ENCODE peak calls at places on chromosomes 1 and 21, in eight cellular contexts. T is GM23338, B is suprapubic skin, V is esophagus muscularis mucosa, D is transverse colon, R is GM12878, A is HCT116, G is upper lobe of left lung. F is an unnamed sample.

GRCh38 chr1:52225174-52225573 is 83.3 kb downstream of the ZFYVE9 start:
- DNase-seq in T (peak), B (no peak), V (no peak), D (no peak), R (no peak), A (no peak), G (no peak), F (no peak)

GRCh38 chr1:11731719-11732283 is 4.1 kb upstream of the AGTRAP start:
- DNase-seq in T (peak), B (no peak), V (peak), D (peak), R (no peak), A (no peak), G (peak), F (peak)

GRCh38 chr1:37472994-37473393 is 1.4 kb upstream of the ZC3H12A start:
- DNase-seq in T (no peak), B (no peak), V (no peak), D (no peak), R (no peak), A (no peak), G (no peak), F (no peak)

GRCh38 chr1:83086346-83086745 is 912.6 kb downstream of the TTLL7 start:
- DNase-seq in T (no peak), B (no peak), V (no peak), D (no peak), R (no peak), A (no peak), G (no peak), F (no peak)

GRCh38 chr1:183019860-183020259 is 3.4 kb upstream of the LAMC1 start:
- DNase-seq in T (peak), B (no peak), V (no peak), D (no peak), R (no peak), A (no peak), G (no peak), F (no peak)

GRCh38 chr21:41241341-41241740 is 73.4 kb downstream of the BACE2 start:
- DNase-seq in T (no peak), B (no peak), V (no peak), D (no peak), R (no peak), A (no peak), G (no peak), F (no peak)

GRCh38 chr1:224201336-224201735 is 18.3 kb downstream of the DEGS1 start:
- DNase-seq in T (no peak), B (no peak), V (no peak), D (no peak), R (no peak), A (no peak), G (no peak), F (no peak)

GRCh38 chr1:101298663-101299062 is 61.8 kb downstream of the S1PR1 start:
- DNase-seq in T (no peak), B (no peak), V (no peak), D (no peak), R (no peak), A (no peak), G (no peak), F (no peak)

GRCh38 chr1:53765656-53766055 is 26.7 kb upstream of the GLIS1 start:
- DNase-seq in T (no peak), B (no peak), V (no peak), D (no peak), R (no peak), A (no peak), G (no peak), F (no peak)

GRCh38 chr1:116573388-116574100 is 2.7 kb upstream of the CD58 start:
- DNase-seq in T (no peak), B (no peak), V (peak), D (no peak), R (no peak), A (no peak), G (no peak), F (no peak)

GRCh38 chr1:10620776-10621175 is 146.0 kb downstream of the PEX14 start:
- DNase-seq in T (no peak), B (no peak), V (no peak), D (no peak), R (no peak), A (no peak), G (no peak), F (peak)

GRCh38 chr1:170765712-170766330 is 101.9 kb downstream of the PRRX1 start:
- DNase-seq in T (peak), B (no peak), V (no peak), D (no peak), R (no peak), A (peak), G (no peak), F (no peak)

GRCh38 chr1:231194843-231195516 is 33.1 kb downstream of the TRIM67 start:
- DNase-seq in T (no peak), B (no peak), V (no peak), D (no peak), R (no peak), A (no peak), G (peak), F (peak)

GRCh38 chr1:214715126-214715525 is 112.1 kb downstream of the CENPF start:
- DNase-seq in T (no peak), B (no peak), V (no peak), D (no peak), R (no peak), A (no peak), G (no peak), F (no peak)

GRCh38 chr1:160548960-160549664 is 26.1 kb upstream of the SLAMF6 start:
- DNase-seq in T (no peak), B (no peak), V (no peak), D (no peak), R (peak), A (no peak), G (no peak), F (no peak)

GRCh38 chr21:34762761-34763160 is 94.0 kb downstream of the CLIC6 start:
- DNase-seq in T (peak), B (no peak), V (no peak), D (no peak), R (no peak), A (no peak), G (no peak), F (no peak)

GRCh38 chr1:21539933-21540332 is 30.7 kb downstream of the ALPL start:
- DNase-seq in T (peak), B (peak), V (no peak), D (peak), R (no peak), A (peak), G (no peak), F (no peak)

GRCh38 chr1:82034812-82035211 is 234.1 kb downstream of the ADGRL2 start:
- DNase-seq in T (peak), B (no peak), V (no peak), D (no peak), R (no peak), A (no peak), G (no peak), F (no peak)

GRCh38 chr1:228455715-228456114 is 31.5 kb upstream of the RNF187 start:
- DNase-seq in T (no peak), B (no peak), V (no peak), D (no peak), R (no peak), A (no peak), G (no peak), F (no peak)
- TF ChIP-seq CTCF in T (peak), B (no peak), V (no peak), D (no peak), R (no peak), A (peak), G (no peak), F (no peak)

GRCh38 chr1:203668401-203668800 is 41.8 kb downstream of the ATP2B4 start:
- DNase-seq in T (no peak), B (no peak), V (no peak), D (no peak), R (no peak), A (no peak), G (no peak), F (no peak)

GRCh38 chr1:203666621-203667020 is 40.0 kb downstream of the ATP2B4 start:
- DNase-seq in T (no peak), B (no peak), V (no peak), D (no peak), R (no peak), A (no peak), G (no peak), F (no peak)

GRCh38 chr1:203669739-203670138 is 43.1 kb downstream of the ATP2B4 start:
- DNase-seq in T (no peak), B (no peak), V (no peak), D (no peak), R (no peak), A (peak), G (no peak), F (no peak)

GRCh38 chr1:203665986-203666385 is 39.4 kb downstream of the ATP2B4 start:
- DNase-seq in T (no peak), B (no peak), V (no peak), D (no peak), R (no peak), A (no peak), G (no peak), F (no peak)

GRCh38 chr1:203667616-203668015 is 41.0 kb downstream of the ATP2B4 start:
- DNase-seq in T (no peak), B (no peak), V (no peak), D (peak), R (no peak), A (no peak), G (no peak), F (no peak)
- TF ChIP-seq POLR2AphosphoS5 in T (no peak), B (no peak), V (peak), D (peak), R (no peak), A (no peak), G (no peak), F (no peak)

DNA sequence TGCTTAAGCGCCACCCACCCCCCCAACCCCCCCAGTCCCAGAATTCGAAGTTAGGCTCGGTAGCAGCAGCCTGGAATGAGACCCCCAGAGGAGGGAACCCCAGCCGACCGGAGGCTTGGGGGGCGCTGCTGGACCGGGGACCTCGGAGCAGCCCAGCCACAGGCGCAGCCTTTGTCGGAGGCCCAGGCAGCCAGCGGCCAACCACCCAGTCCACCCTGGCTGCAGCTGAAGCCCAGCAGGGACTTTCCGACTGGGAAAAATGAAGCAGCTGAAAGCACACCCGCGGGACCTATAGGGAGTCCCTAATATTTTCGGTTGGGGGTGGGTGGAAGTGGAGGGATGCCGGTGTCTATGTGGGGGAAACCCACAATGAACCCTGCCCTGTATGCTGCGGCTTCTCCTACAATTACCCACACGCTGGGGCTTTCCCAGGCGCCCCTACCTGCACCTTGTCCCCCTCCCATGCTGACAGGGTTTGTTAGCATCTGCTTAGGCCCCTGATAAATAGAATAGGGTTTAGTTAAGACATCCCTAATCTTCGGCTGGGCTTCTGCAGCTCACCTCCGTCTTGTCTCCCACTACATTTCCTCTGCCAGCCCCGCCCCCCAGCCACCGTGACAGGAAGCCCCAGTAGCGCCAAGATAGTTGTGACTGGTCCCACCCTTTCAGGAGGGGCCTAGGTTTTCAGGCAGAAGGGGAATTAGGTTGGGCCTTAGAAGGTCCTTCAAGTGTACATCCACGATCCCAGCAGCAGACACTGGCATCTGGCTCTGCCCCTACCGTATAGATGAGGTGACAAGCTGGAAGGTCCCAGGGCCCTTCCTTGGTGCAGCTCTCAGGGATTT is 838 bp downstream of the CCDC28B start:
- DNase-seq in T (peak), B (peak), V (peak), D (peak), R (peak), A (no peak), G (peak), F (peak)
- TF ChIP-seq CTCF in T (peak), B (no peak), V (no peak), D (no peak), R (peak), A (no peak), G (no peak), F (no peak)

GRCh38 chr1:185044981-185045792 is at the start of gene RNF2:
- DNase-seq in T (peak), B (peak), V (peak), D (peak), R (peak), A (peak), G (peak), F (peak)
- TF ChIP-seq POLR2AphosphoS5 in T (peak), B (no peak), V (peak), D (no peak), R (no peak), A (peak), G (peak), F (peak)

DNA sequence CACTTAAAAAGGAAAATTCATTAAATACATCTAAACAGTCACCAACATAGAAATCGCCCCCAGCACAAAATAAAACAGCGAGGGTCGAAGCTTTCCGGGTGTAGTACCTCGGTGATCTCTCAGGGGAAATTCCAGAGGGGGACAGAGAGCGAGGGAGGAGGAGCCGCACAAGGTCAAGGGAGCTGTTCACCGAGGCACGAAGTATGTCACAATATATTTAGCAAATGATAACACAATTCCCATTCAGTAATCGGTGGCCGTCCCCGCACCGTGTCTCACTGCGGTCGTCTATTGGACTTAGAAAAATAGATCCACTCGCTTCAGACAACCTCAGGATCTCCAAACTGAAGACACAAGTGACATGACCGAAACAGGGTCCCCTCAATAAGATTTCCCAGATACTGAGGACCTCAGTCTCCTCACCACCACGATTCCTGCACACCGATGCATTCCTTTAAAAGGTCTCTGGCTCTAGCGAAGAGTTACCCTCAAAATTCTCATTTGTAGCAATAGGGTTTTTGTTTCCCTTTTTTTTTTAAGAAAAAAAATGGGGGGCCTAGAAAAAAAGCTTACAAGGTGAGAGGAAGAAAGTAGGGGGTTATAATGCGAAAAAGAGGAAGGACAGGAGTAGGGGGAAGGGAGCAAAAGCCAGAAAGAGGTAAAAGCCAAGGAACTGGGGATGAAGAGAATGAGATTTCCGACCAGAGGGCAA is 1.1 kb downstream of the LPGAT1 start:
- DNase-seq in T (peak), B (no peak), V (no peak), D (peak), R (no peak), A (no peak), G (no peak), F (peak)
- TF ChIP-seq CTCF in T (peak), B (no peak), V (peak), D (no peak), R (no peak), A (no peak), G (no peak), F (no peak)

GRCh38 chr1:56448937-56449336 is 130.4 kb downstream of the PLPP3 start:
- DNase-seq in T (no peak), B (no peak), V (no peak), D (no peak), R (no peak), A (no peak), G (peak), F (no peak)

GRCh38 chr1:56448529-56448928 is 130.8 kb downstream of the PLPP3 start:
- DNase-seq in T (no peak), B (no peak), V (no peak), D (no peak), R (no peak), A (no peak), G (no peak), F (no peak)

GRCh38 chr1:56444960-56445646 is 134.3 kb downstream of the PLPP3 start:
- DNase-seq in T (no peak), B (no peak), V (no peak), D (no peak), R (no peak), A (no peak), G (no peak), F (no peak)

GRCh38 chr1:56447732-56448276 is 131.6 kb downstream of the PLPP3 start:
- DNase-seq in T (no peak), B (no peak), V (no peak), D (no peak), R (no peak), A (no peak), G (no peak), F (no peak)

DNA sequence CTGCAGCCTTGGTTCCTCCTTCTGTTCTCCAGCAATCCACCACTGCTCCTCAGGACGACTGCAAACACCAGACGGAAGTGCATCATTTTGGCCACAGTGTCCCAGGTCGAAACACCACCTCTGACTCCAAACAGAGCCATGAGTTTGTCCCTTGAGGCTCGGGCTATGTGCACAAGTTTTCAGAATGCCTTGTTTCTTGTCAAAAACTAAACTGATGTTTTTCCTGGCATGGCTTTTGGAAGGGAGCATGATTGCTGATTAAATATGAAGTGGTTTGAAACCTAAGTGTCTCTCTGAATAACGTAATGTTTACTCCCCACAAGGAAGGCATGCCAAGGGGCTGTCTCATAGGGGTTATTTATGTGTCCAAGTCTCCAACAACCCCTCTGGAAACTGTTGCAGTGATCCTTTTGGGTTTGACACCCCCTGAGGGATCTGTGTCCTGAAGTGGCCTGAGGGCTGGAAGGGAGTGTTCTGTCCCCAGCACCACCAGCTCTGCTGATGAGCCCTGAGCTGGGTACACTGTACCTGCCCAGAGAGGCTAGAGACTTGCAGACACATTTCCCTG is 132.7 kb downstream of the PLPP3 start:
- DNase-seq in T (no peak), B (peak), V (no peak), D (peak), R (no peak), A (no peak), G (peak), F (no peak)
- TF ChIP-seq POLR2AphosphoS5 in T (no peak), B (no peak), V (peak), D (peak), R (no peak), A (no peak), G (peak), F (no peak)

DNA sequence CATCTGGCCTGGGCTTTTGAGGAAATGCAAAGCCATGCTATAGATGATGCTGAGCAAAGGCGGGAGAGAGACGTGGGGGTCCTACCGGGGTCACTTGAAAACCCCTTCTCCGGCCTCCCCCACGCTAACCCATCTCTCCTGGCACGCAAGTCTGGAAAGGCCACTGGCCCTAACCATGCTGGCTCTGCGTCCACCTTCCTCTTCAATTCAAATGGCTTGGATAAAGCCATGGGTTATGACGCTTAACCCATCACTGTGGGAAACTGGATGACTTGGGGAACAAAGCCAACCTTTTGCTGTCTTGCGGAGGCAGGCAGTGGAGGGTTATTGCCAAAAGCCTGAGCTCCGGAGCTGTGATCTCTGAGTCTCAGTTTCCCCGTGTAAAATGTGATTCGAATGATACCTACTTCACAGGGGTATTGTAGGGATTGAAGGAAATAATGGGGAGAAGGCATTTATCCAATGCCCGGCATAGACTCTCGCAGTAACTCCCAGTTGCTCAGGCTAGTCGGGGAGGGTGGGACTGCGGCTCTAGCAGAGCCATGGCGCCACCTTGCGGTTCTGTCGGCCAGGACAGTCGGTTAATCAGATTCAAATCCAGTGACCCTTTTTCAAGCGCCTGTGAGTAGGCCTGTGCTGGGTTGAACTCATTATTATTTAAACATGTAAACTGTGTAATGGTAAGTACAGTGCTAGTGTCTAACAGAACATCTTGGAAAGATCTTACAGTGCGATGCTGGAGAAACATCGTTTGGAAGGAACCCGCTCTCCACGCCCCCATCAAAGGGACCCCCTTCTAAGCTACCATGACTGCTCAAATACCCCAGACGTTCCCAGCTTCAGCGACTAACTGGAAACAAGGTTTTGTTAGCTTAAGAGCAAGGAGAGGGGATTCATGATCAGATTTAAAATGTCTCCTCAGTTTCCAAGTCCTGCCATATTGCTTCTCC is 20.3 kb downstream of the NEK2 start:
- DNase-seq in T (peak), B (peak), V (no peak), D (peak), R (no peak), A (peak), G (peak), F (peak)
- TF ChIP-seq CTCF in T (peak), B (peak), V (peak), D (peak), R (peak), A (peak), G (peak), F (peak)

DNA sequence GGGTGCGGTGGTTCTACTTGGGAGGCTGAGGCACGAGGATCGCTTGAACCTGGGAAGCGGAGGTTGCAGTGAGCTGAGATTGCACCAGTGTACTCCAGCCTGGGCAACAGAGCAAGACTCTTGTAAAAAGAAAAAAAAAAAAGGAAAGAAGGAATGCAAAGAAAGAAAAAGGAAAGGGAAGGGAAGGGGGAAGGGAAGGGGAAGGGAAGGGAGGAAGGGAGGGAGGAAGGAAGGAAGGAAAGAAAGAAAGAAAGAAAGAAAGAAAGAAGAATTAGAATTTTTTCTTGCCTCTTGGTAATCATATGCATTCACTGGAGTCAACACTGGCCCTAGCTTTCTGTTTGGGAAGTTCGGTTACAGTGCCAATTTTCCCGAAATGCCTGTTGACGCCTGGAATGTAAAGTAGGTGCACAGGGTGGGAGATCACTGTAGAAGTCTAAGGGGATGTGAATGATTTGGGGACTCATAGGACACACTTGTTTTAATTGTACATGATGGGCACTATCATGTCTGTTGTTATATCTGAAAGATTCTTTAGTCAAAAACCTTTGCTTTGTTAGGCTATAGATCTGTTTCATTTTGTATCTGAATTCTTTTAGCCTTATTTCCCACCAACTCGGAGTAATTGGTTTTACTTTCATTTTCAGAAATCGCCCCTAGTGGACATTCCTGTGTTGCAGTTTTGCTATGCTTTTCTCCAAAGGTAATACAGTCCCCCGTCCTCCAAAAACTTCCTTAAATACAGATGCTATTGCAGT is 59.8 kb upstream of the MORC3 start:
- DNase-seq in T (peak), B (no peak), V (no peak), D (peak), R (peak), A (peak), G (no peak), F (no peak)
- TF ChIP-seq POLR2AphosphoS5 in T (no peak), B (no peak), V (no peak), D (no peak), R (no peak), A (no peak), G (no peak), F (no peak)

F was measured in spleen.